ENCODE peak calls at places on chromosomes 1 and 21, in nine cellular contexts. A is endothelial cell of umbilical vein; U is left lung; N is stimulated activated CD4-positive, alpha-beta T cell treated with anti-CD3 and anti-CD28 coated beads, Interleukin-1b, Interleukin-23, amount 100 ng/mL, for 24 hours; V is BJ; X is M059J; O is HL-60; K is adrenal gland; E is erythroblast. C is an unnamed sample.

GRCh38 chr1:113886417-113887391 is 677 bp downstream of the BCL2L15 start:
- DNase-seq in A (no peak), U (no peak), N (no peak), V (no peak), X (no peak), O (no peak), K (no peak), E (no peak), C (no peak)

GRCh38 chr1:100631015-100631521 is 88.5 kb upstream of the VCAM1 start:
- DNase-seq in A (peak), U (no peak), N (no peak), V (no peak), X (peak), O (peak), K (no peak), E (no peak), C (no peak)

GRCh38 chr1:110453829-110454228 is 2.9 kb downstream of the PROK1 start:
- DNase-seq in A (no peak), U (no peak), N (no peak), V (no peak), X (no peak), O (no peak), K (no peak), E (no peak), C (no peak)

GRCh38 chr1:53132176-53132575 is 10.3 kb downstream of the SLC1A7 start:
- DNase-seq in A (no peak), U (no peak), N (no peak), V (no peak), X (no peak), O (no peak), K (no peak), E (no peak), C (no peak)

GRCh38 chr1:151540982-151541377 is 871 bp downstream of the TUFT1 start:
- DNase-seq in A (no peak), U (no peak), N (no peak), V (no peak), X (peak), O (peak), K (no peak), E (no peak), C (no peak)

GRCh38 chr1:56258395-56258794 is 321.0 kb downstream of the PLPP3 start:
- DNase-seq in A (no peak), U (no peak), N (no peak), V (no peak), X (no peak), O (no peak), K (no peak), E (no peak), C (no peak)

GRCh38 chr21:32507342-32507919 is 77.9 kb downstream of the TCP10L start:
- DNase-seq in A (no peak), U (no peak), N (no peak), V (no peak), X (no peak), O (no peak), K (no peak), E (no peak), C (peak)

GRCh38 chr1:101284021-101284420 is 47.2 kb downstream of the S1PR1 start:
- DNase-seq in A (no peak), U (no peak), N (peak), V (no peak), X (no peak), O (no peak), K (no peak), E (peak), C (no peak)

GRCh38 chr1:20356850-20357459 is 66.3 kb downstream of the VWA5B1 start:
- DNase-seq in A (no peak), U (no peak), N (no peak), V (no peak), X (no peak), O (no peak), K (no peak), E (no peak), C (no peak)

GRCh38 chr1:15007842-15008241 is 145.7 kb upstream of the TMEM51 start:
- DNase-seq in A (peak), U (no peak), N (no peak), V (no peak), X (peak), O (no peak), K (peak), E (no peak), C (no peak)

GRCh38 chr1:237851209-237851845 is 39.4 kb downstream of the ZP4 start:
- DNase-seq in A (no peak), U (no peak), N (no peak), V (no peak), X (peak), O (peak), K (peak), E (peak), C (no peak)

GRCh38 chr21:33025471-33026298 is at the start of gene OLIG2:
- DNase-seq in A (peak), U (peak), N (no peak), V (no peak), X (peak), O (peak), K (no peak), E (no peak), C (no peak)

GRCh38 chr1:41379741-41380130 is 18.5 kb downstream of the FOXO6 start:
- DNase-seq in A (no peak), U (no peak), N (no peak), V (no peak), X (no peak), O (peak), K (no peak), E (no peak), C (no peak)

GRCh38 chr1:46492871-46493270 is 3.2 kb downstream of the DMBX1 start:
- DNase-seq in A (no peak), U (peak), N (no peak), V (no peak), X (no peak), O (no peak), K (no peak), E (no peak), C (no peak)

GRCh38 chr1:233944596-233944995 is 40.1 kb downstream of the SLC35F3 start:
- DNase-seq in A (no peak), U (no peak), N (no peak), V (no peak), X (no peak), O (no peak), K (no peak), E (no peak), C (no peak)

GRCh38 chr1:77833521-77834100 is 54.2 kb downstream of the MIGA1 start:
- DNase-seq in A (no peak), U (no peak), N (no peak), V (no peak), X (no peak), O (no peak), K (no peak), E (no peak), C (no peak)